ENCODE peak calls at places on chromosomes 4 and X, in eight cellular contexts. W is activated CD4-positive, alpha-beta T cell treated with anti-CD3 and anti-CD28 coated beads, Interleukin-2, amount 10 ng/mL, durations not matched to agents 7 days and 5 days; J is activated gamma-delta T cell treated with Interleukin-2 at 50 U/mL for 16 hours; O is stimulated activated CD8-positive, alpha-beta memory T cell treated with anti-CD3 and anti-CD28 coated beads, Interleukin-4, amount 100 ng/mL, for 1 hour; K is activated CD8-positive, alpha-beta memory T cell treated with anti-CD3 and anti-CD28 coated beads for 48 hours; H is prostate gland; N is dermis blood vessel endothelial cell; R is hypothalamus. X is an unnamed sample.

GRCh38 chr4:140260227-140260626 is 106.2 kb upstream of the MAML3 start:
- DNase-seq in W (no peak), J (no peak), O (no peak), K (no peak), H (no peak), N (peak; percentile 84), R (no peak), X (no peak)

GRCh38 chrX:19672211-19672814 is 157.0 kb upstream of the MAP3K15 start:
- DNase-seq in W (no peak), J (no peak), O (no peak), K (no peak), H (no peak), N (no peak), R (no peak), X (no peak)

GRCh38 chr4:152310223-152310622 is 225.7 kb downstream of the FBXW7 start:
- DNase-seq in W (no peak), J (no peak), O (no peak), K (no peak), H (no peak), N (no peak), R (no peak), X (no peak)

GRCh38 chr4:6986067-6986780 is 56.9 kb upstream of the TADA2B start:
- DNase-seq in W (no peak), J (no peak), O (no peak), K (peak; percentile 13), H (peak; percentile 50), N (peak; percentile 72), R (no peak), X (peak; percentile 4)

GRCh38 chr4:108113229-108113628 is 55.5 kb downstream of the LEF1 start:
- DNase-seq in W (peak; percentile 81), J (peak; percentile 65), O (no peak), K (no peak), H (no peak), N (no peak), R (no peak), X (peak; percentile 87)

GRCh38 chr4:1374706-1375045 is 27.7 kb downstream of the UVSSA start:
- DNase-seq in W (no peak), J (no peak), O (no peak), K (no peak), H (no peak), N (no peak), R (no peak), X (no peak)

GRCh38 chr4:122583906-122584305 is 37.0 kb downstream of the IL21 start:
- DNase-seq in W (no peak), J (no peak), O (no peak), K (no peak), H (peak; percentile 4), N (no peak), R (no peak), X (no peak)

GRCh38 chr4:15753786-15754185 is 24.3 kb upstream of the CD38 start:
- DNase-seq in W (no peak), J (no peak), O (no peak), K (no peak), H (no peak), N (peak; percentile 85), R (no peak), X (no peak)

GRCh38 chr4:119788334-119789266 is 160.0 kb upstream of the PDE5A start:
- DNase-seq in W (no peak), J (no peak), O (no peak), K (no peak), H (no peak), N (no peak), R (no peak), X (no peak)

GRCh38 chr4:159273126-159273438 is 170.2 kb downstream of the RAPGEF2 start:
- DNase-seq in W (no peak), J (no peak), O (no peak), K (no peak), H (no peak), N (peak; percentile 82), R (no peak), X (no peak)

GRCh38 chr4:102438873-102439614 is 62.1 kb upstream of the NFKB1 start:
- DNase-seq in W (no peak), J (no peak), O (no peak), K (no peak), H (peak; percentile 44), N (peak; percentile 63), R (no peak), X (no peak)

GRCh38 chr4:26590639-26591038 is 6.8 kb downstream of the TBC1D19 start:
- DNase-seq in W (no peak), J (no peak), O (no peak), K (no peak), H (no peak), N (no peak), R (no peak), X (no peak)